ENCODE peak calls at places on chromosomes 3 and 15, in nine cellular contexts. G, V, E, P, B, J, S, Y and C are unnamed samples.

GRCh38 chr3:115100172-115100571 is 46.9 kb downstream of the ZBTB20 start:
- DNase-seq in E (no peak), P (peak; percentile 52), G (peak; percentile 9), J (no peak), V (peak; percentile 31), Y (no peak), B (no peak), S (no peak), C (peak; percentile 40)

GRCh38 chr15:63596666-63597032 is 538 bp upstream of the FBXL22 start:
- DNase-seq in P (no peak), E (no peak), G (no peak), J (no peak), B (no peak), S (peak; percentile 81), Y (no peak), V (no peak), C (no peak)

GRCh38 chr3:133211449-133211848 is 173.3 kb downstream of the TMEM108 start:
- DNase-seq in E (no peak), V (peak; percentile 11), B (no peak), J (no peak), Y (no peak), P (no peak), S (no peak), G (peak; percentile 78), C (no peak)

GRCh38 chr3:193963808-193964516 is 172.0 kb upstream of the HES1 start:
- DNase-seq in Y (no peak), E (no peak), P (no peak), V (no peak), J (no peak), B (no peak), S (peak; percentile 24), G (peak; percentile 28), C (no peak)

GRCh38 chr3:196563721-196564225 is 4.6 kb downstream of the WDR53 start:
- DNase-seq in P (peak; percentile 23), S (no peak), E (no peak), Y (peak; percentile 47), V (no peak), J (no peak), G (no peak), B (no peak), C (no peak)

GRCh38 chr3:138911621-138912020 is 35.3 kb downstream of the FOXL2 start:
- DNase-seq in G (no peak), J (no peak), V (no peak), P (no peak), Y (no peak), S (no peak), B (no peak), E (no peak), C (no peak)

GRCh38 chr15:92810418-92811138 is 89.5 kb upstream of the CHD2 start:
- DNase-seq in V (peak; percentile 75), E (peak; percentile 93), Y (no peak), S (no peak), J (peak; percentile 39), B (peak; percentile 52), G (no peak), P (peak; percentile 92), C (peak; percentile 75)

GRCh38 chr3:76308541-76308940 is 523.2 kb upstream of the ZNF717 start:
- DNase-seq in V (no peak), G (no peak), Y (no peak), E (no peak), P (no peak), B (no peak), S (no peak), J (no peak), C (no peak)

GRCh38 chr15:75620776-75621536 is 4.6 kb downstream of the SNUPN start:
- DNase-seq in B (no peak), G (no peak), J (no peak), V (peak; percentile 84), E (peak; percentile 96), Y (no peak), S (peak; percentile 94), P (peak; percentile 41), C (peak; percentile 49)

GRCh38 chr15:75622505-75622904 is 3.0 kb downstream of the SNUPN start:
- DNase-seq in B (no peak), Y (no peak), G (no peak), E (no peak), S (no peak), P (no peak), V (no peak), J (no peak), C (no peak)

GRCh38 chr15:75620043-75620775 is 5.3 kb downstream of the SNUPN start:
- DNase-seq in S (no peak), G (no peak), P (no peak), V (peak; percentile 62), B (no peak), E (no peak), Y (no peak), J (no peak), C (no peak)

GRCh38 chr15:75625542-75626347 is at the start of gene SNUPN:
- DNase-seq in V (peak; percentile 96), S (peak; percentile 98), P (peak; percentile 98), E (peak; percentile 99), Y (peak; percentile 90), J (peak; percentile 95), B (peak; percentile 94), G (peak; percentile 87), C (peak; percentile 95)
- TF ChIP-seq POLR2A in V (no peak), S (no peak), P (peak; percentile 90), E (no peak), Y (peak; percentile 87), J (peak; percentile 92), B (peak; percentile 28), G (peak; percentile 87), C (peak; percentile 11)

GRCh38 chr3:56683122-56683817 is at the start of gene TASOR:
- DNase-seq in P (peak; percentile 84), Y (no peak), J (peak; percentile 93), B (peak; percentile 84), E (peak; percentile 96), G (no peak), S (peak; percentile 93), V (peak; percentile 85), C (peak; percentile 76)
- TF ChIP-seq POLR2A in P (peak; percentile 30), Y (no peak), J (no peak), B (peak; percentile 70), E (no peak), G (peak; percentile 88), S (peak; percentile 68), V (peak; percentile 37), C (peak; percentile 33)

GRCh38 chr15:70060214-70061085 is 37.3 kb downstream of the TLE3 start:
- DNase-seq in V (no peak), S (no peak), G (no peak), Y (no peak), P (no peak), B (no peak), E (no peak), J (no peak), C (no peak)

GRCh38 chr15:70059476-70060213 is 38.1 kb downstream of the TLE3 start:
- DNase-seq in Y (no peak), V (no peak), G (no peak), B (no peak), S (no peak), E (no peak), P (no peak), J (no peak), C (no peak)

GRCh38 chr15:70058642-70059360 is 38.9 kb downstream of the TLE3 start:
- DNase-seq in B (no peak), S (no peak), V (no peak), E (no peak), J (no peak), G (no peak), P (no peak), Y (no peak), C (no peak)

GRCh38 chr15:70056091-70056680 is 41.5 kb downstream of the TLE3 start:
- DNase-seq in V (no peak), J (peak; percentile 18), Y (no peak), B (no peak), S (no peak), G (no peak), E (no peak), P (no peak), C (no peak)

DNA sequence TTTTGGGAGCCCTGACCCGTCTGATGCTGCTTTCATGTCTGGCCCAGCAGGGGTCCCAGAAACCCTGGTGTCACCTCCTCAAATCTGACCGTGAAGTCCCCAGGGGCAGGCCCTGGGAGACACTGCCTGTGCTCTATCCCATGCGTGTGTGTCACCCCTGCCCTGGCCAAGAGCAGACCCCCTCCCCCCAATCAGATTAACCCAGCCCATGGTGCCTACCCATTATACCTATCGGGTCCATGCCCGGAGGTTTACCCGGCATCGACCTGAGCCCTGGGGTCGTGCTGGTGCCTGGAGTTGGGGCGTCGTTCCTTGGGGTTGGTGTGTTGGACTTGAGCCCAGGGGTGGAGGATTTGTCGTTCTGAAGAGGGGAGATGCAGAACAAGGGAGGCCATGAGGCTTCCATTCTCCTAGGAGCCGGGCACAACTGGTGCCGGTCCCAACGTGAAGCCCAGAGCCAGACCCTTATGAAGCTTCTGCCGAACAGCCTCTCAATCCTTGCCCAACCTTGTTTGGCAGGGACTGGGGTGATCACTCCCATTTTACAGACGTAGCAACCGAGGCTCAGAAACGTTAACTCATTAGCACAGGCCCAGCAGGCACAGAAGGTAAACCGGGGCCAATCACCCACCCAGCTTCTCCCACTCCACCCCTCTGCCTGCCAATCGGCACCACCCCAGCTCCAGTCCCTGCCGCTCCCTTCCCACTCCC is 39.6 kb downstream of the TLE3 start:
- DNase-seq in Y (no peak), G (no peak), V (no peak), S (no peak), B (no peak), E (no peak), P (no peak), J (no peak), C (no peak)
- TF ChIP-seq POLR2A in Y (no peak), G (no peak), V (no peak), S (no peak), B (no peak), E (no peak), P (no peak), J (no peak), C (no peak)

GRCh38 chr15:90002428-90002844 is 1.3 kb downstream of the ZNF710 start:
- DNase-seq in E (peak; percentile 88), B (peak; percentile 58), J (no peak), V (peak; percentile 46), Y (no peak), P (peak; percentile 56), S (no peak), G (no peak), C (peak; percentile 30)
- TF ChIP-seq POLR2A in E (no peak), B (no peak), J (no peak), V (no peak), Y (no peak), P (no peak), S (no peak), G (no peak), C (no peak)

DNA sequence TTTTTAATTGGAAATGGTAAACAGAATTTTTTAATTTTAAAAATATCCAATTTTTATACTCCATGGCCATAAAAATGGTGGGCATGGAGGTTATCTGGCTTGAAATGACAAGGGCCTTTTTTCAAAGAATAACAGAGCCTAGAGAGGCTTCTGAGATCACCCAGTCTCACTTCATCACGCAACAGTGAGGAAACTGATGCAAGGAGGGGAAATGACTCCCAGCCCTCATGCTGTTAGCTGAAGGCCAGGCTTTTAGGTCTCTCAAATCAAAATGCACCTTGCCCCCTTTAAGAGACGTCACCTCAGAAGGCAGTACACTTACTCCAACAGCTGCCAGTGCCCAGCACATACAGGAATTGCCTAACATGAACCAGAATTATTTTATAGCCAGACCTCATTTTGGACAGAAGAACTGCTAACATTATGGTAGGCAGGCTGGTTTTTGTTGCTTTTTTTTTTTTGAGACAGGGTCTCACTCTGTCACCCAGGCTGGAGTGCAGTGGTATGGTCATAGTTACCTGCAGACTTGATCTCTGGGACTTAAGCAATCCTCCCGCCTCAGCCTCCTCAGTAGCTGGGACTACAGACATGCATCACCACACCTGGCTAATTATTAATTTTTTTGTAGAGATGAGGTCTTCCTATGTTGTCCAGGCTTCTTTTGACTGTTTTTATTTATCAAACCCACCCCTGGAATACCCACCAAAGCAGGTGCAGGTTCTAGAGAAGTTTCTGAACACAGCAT is 9.1 kb downstream of the RAB43 start:
- DNase-seq in V (no peak), P (no peak), G (no peak), J (no peak), S (no peak), B (no peak), E (no peak), Y (no peak), C (no peak)
- TF ChIP-seq POLR2A in V (no peak), P (no peak), G (no peak), J (no peak), S (no peak), B (no peak), E (no peak), Y (no peak), C (no peak)